ENCODE peak calls at places on chromosome 22, in five cellular contexts. F is NCI-H1436 treated with DMSO at 0.1 percent for 48 hours; D is stimulated activated naive B cell treated with anti-CD40 and anti-IgM and Interleukin-4, amounts not matched to agents 10 μg/mL and 1 μg/mL and 100 μg/mL, for 72 hours; A is RPMI7951; L is CD8-positive, alpha-beta memory T cell. S is an unnamed sample.

GRCh38 chr22:26194877-26195276 is 25.6 kb downstream of the SEZ6L start:
- DNase-seq in F (no peak), D (no peak), A (no peak), L (no peak), S (no peak)

GRCh38 chr22:38403806-38404205 is 51.2 kb downstream of the KCNJ4 start:
- DNase-seq in F (no peak), D (no peak), A (no peak), L (no peak), S (peak; percentile 50)

GRCh38 chr22:23038902-23039301 is 31.4 kb upstream of the GNAZ start:
- DNase-seq in F (no peak), D (no peak), A (no peak), L (no peak), S (no peak)

GRCh38 chr22:28937206-28938025 is 54.0 kb downstream of the ZNRF3 start:
- DNase-seq in F (no peak), D (no peak), A (no peak), L (no peak), S (no peak)

GRCh38 chr22:46251816-46252380 is 1.8 kb upstream of the CDPF1 start:
- DNase-seq in F (no peak), D (no peak), A (no peak), L (no peak), S (no peak)

GRCh38 chr22:37533995-37534394 is 14.8 kb upstream of the CARD10 start:
- DNase-seq in F (no peak), D (peak; percentile 51), A (peak; percentile 75), L (no peak), S (peak; percentile 74)

GRCh38 chr22:46150615-46151423 is 493 bp downstream of the PPARA start:
- DNase-seq in F (no peak), D (peak; percentile 60), A (peak; percentile 9), L (peak; percentile 45), S (no peak)

GRCh38 chr22:26429458-26430238 is 588 bp downstream of the ASPHD2 start:
- DNase-seq in F (no peak), D (no peak), A (no peak), L (no peak), S (no peak)

GRCh38 chr22:39388261-39389011 is 11.1 kb upstream of the TAB1 start:
- DNase-seq in F (no peak), D (peak; percentile 67), A (peak; percentile 57), L (peak; percentile 74), S (peak; percentile 33)

GRCh38 chr22:17788528-17789378 is 14.5 kb upstream of the BID start:
- DNase-seq in F (no peak), D (no peak), A (no peak), L (no peak), S (no peak)

GRCh38 chr22:26416670-26417270 is 12.3 kb upstream of the ASPHD2 start:
- DNase-seq in F (no peak), D (no peak), A (peak; percentile 80), L (no peak), S (peak; percentile 82)

S was measured in M059J.